ENCODE peak calls at places on chromosomes 2 and 18, in six cellular contexts. One of them, this sample, is unnamed.

GRCh38 chr2:2575870-2576386 is 244.9 kb upstream of the MYT1L start:
- DNase-seq in upper lobe of right lung: no peak
- DNase-seq in activated naive CD4-positive, alpha-beta T cell: no peak
- DNase-seq in HepG2: no peak
- DNase-seq in HCEC 1CT: no peak
- DNase-seq in hypothalamus: no peak
- DNase-seq in this sample: peak

GRCh38 chr2:159516241-159516758 is 100.0 kb downstream of the BAZ2B start:
- DNase-seq in HepG2: peak
- DNase-seq in HCEC 1CT: peak
- DNase-seq in activated naive CD4-positive, alpha-beta T cell: no peak
- DNase-seq in upper lobe of right lung: no peak
- DNase-seq in hypothalamus: no peak
- DNase-seq in this sample: no peak

GRCh38 chr18:65754121-65754520 is 3.3 kb downstream of the CDH7 start:
- DNase-seq in HCEC 1CT: no peak
- DNase-seq in activated naive CD4-positive, alpha-beta T cell: no peak
- DNase-seq in hypothalamus: no peak
- DNase-seq in HepG2: no peak
- DNase-seq in upper lobe of right lung: no peak
- DNase-seq in this sample: no peak

GRCh38 chr2:146634256-146635068 is 1210.4 kb upstream of the ACVR2A start:
- DNase-seq in HCEC 1CT: peak
- DNase-seq in upper lobe of right lung: no peak
- DNase-seq in activated naive CD4-positive, alpha-beta T cell: no peak
- DNase-seq in hypothalamus: no peak
- DNase-seq in HepG2: no peak
- DNase-seq in this sample: no peak

GRCh38 chr2:100365434-100365833 is 43.1 kb upstream of the LONRF2 start:
- DNase-seq in HepG2: no peak
- DNase-seq in HCEC 1CT: peak
- DNase-seq in upper lobe of right lung: no peak
- DNase-seq in activated naive CD4-positive, alpha-beta T cell: no peak
- DNase-seq in hypothalamus: no peak
- DNase-seq in this sample: no peak

GRCh38 chr18:22193466-22193865 is 24.1 kb downstream of the GATA6 start:
- DNase-seq in activated naive CD4-positive, alpha-beta T cell: no peak
- DNase-seq in hypothalamus: no peak
- DNase-seq in HepG2: no peak
- DNase-seq in upper lobe of right lung: no peak
- DNase-seq in HCEC 1CT: no peak
- DNase-seq in this sample: no peak

GRCh38 chr18:43077510-43078290 is 37.8 kb downstream of the RIT2 start:
- DNase-seq in activated naive CD4-positive, alpha-beta T cell: no peak
- DNase-seq in hypothalamus: no peak
- DNase-seq in HCEC 1CT: peak
- DNase-seq in HepG2: no peak
- DNase-seq in upper lobe of right lung: no peak
- DNase-seq in this sample: no peak

GRCh38 chr2:216664593-216665034 is 30.7 kb downstream of the IGFBP5 start:
- DNase-seq in activated naive CD4-positive, alpha-beta T cell: no peak
- DNase-seq in upper lobe of right lung: no peak
- DNase-seq in HCEC 1CT: no peak
- DNase-seq in HepG2: no peak
- DNase-seq in hypothalamus: no peak
- DNase-seq in this sample: no peak

GRCh38 chr18:32552421-32553030 is 81.8 kb upstream of the GAREM1 start:
- DNase-seq in activated naive CD4-positive, alpha-beta T cell: peak
- DNase-seq in upper lobe of right lung: no peak
- DNase-seq in HCEC 1CT: peak
- DNase-seq in hypothalamus: peak
- DNase-seq in HepG2: peak
- DNase-seq in this sample: no peak

GRCh38 chr2:198441246-198441645 is 636.9 kb downstream of the PLCL1 start:
- DNase-seq in hypothalamus: no peak
- DNase-seq in HepG2: no peak
- DNase-seq in HCEC 1CT: peak
- DNase-seq in upper lobe of right lung: no peak
- DNase-seq in activated naive CD4-positive, alpha-beta T cell: no peak
- DNase-seq in this sample: no peak

GRCh38 chr2:2108756-2109155 is 222.3 kb downstream of the MYT1L start:
- DNase-seq in hypothalamus: no peak
- DNase-seq in upper lobe of right lung: no peak
- DNase-seq in activated naive CD4-positive, alpha-beta T cell: no peak
- DNase-seq in HCEC 1CT: no peak
- DNase-seq in HepG2: no peak
- DNase-seq in this sample: no peak

GRCh38 chr18:26568513-26568912 is 20.2 kb upstream of the KCTD1 start:
- DNase-seq in activated naive CD4-positive, alpha-beta T cell: no peak
- DNase-seq in upper lobe of right lung: no peak
- DNase-seq in HCEC 1CT: no peak
- DNase-seq in hypothalamus: no peak
- DNase-seq in HepG2: no peak
- DNase-seq in this sample: no peak

GRCh38 chr18:27715751-27716150 is 461.2 kb downstream of the CDH2 start:
- DNase-seq in activated naive CD4-positive, alpha-beta T cell: no peak
- DNase-seq in HCEC 1CT: peak
- DNase-seq in upper lobe of right lung: no peak
- DNase-seq in hypothalamus: no peak
- DNase-seq in HepG2: no peak
- DNase-seq in this sample: no peak

GRCh38 chr2:222058830-222059229 is 240.0 kb downstream of the PAX3 start:
- DNase-seq in HCEC 1CT: no peak
- DNase-seq in upper lobe of right lung: no peak
- DNase-seq in hypothalamus: no peak
- DNase-seq in activated naive CD4-positive, alpha-beta T cell: no peak
- DNase-seq in HepG2: no peak
- DNase-seq in this sample: no peak

GRCh38 chr2:216877085-216877484 is 17.2 kb upstream of the TNP1 start:
- DNase-seq in activated naive CD4-positive, alpha-beta T cell: no peak
- DNase-seq in hypothalamus: no peak
- DNase-seq in HCEC 1CT: peak
- DNase-seq in HepG2: no peak
- DNase-seq in upper lobe of right lung: no peak
- DNase-seq in this sample: no peak

GRCh38 chr18:48033770-48034650 is 103.6 kb upstream of the SMAD2 start:
- DNase-seq in HepG2: no peak
- DNase-seq in upper lobe of right lung: peak
- DNase-seq in HCEC 1CT: no peak
- DNase-seq in hypothalamus: no peak
- DNase-seq in activated naive CD4-positive, alpha-beta T cell: no peak
- DNase-seq in this sample: peak

GRCh38 chr18:31760695-31761094 is at the start of gene SLC25A52:
- DNase-seq in hypothalamus: no peak
- DNase-seq in activated naive CD4-positive, alpha-beta T cell: no peak
- DNase-seq in HCEC 1CT: no peak
- DNase-seq in upper lobe of right lung: no peak
- DNase-seq in HepG2: no peak
- DNase-seq in this sample: no peak

GRCh38 chr2:176079851-176080539 is 3.8 kb downstream of the EVX2 start:
- DNase-seq in hypothalamus: no peak
- DNase-seq in HepG2: no peak
- DNase-seq in HCEC 1CT: no peak
- DNase-seq in activated naive CD4-positive, alpha-beta T cell: no peak
- DNase-seq in upper lobe of right lung: peak
- DNase-seq in this sample: no peak

GRCh38 chr2:26737221-26737620 is 26.9 kb upstream of the SLC35F6 start:
- DNase-seq in hypothalamus: no peak
- DNase-seq in upper lobe of right lung: no peak
- DNase-seq in HepG2: no peak
- DNase-seq in activated naive CD4-positive, alpha-beta T cell: no peak
- DNase-seq in HCEC 1CT: no peak
- DNase-seq in this sample: no peak

GRCh38 chr2:120867290-120868231 is 131.9 kb downstream of the GLI2 start:
- DNase-seq in HepG2: no peak
- DNase-seq in upper lobe of right lung: peak
- DNase-seq in hypothalamus: peak
- DNase-seq in HCEC 1CT: peak
- DNase-seq in activated naive CD4-positive, alpha-beta T cell: no peak
- DNase-seq in this sample: peak

GRCh38 chr2:51920509-51920908 is 888.6 kb upstream of the NRXN1 start:
- DNase-seq in HCEC 1CT: no peak
- DNase-seq in hypothalamus: no peak
- DNase-seq in upper lobe of right lung: no peak
- DNase-seq in activated naive CD4-positive, alpha-beta T cell: no peak
- DNase-seq in HepG2: no peak
- DNase-seq in this sample: no peak

GRCh38 chr2:196677404-196677803 is 37.9 kb downstream of the CCDC150 start:
- DNase-seq in HepG2: no peak
- DNase-seq in upper lobe of right lung: no peak
- DNase-seq in HCEC 1CT: peak
- DNase-seq in activated naive CD4-positive, alpha-beta T cell: no peak
- DNase-seq in hypothalamus: no peak
- DNase-seq in this sample: no peak

GRCh38 chr2:101463885-101464653 is 10.8 kb downstream of the RFX8 start:
- DNase-seq in hypothalamus: no peak
- DNase-seq in HepG2: no peak
- DNase-seq in activated naive CD4-positive, alpha-beta T cell: no peak
- DNase-seq in upper lobe of right lung: no peak
- DNase-seq in HCEC 1CT: peak
- DNase-seq in this sample: no peak

GRCh38 chr2:241373449-241373848 is 17.4 kb downstream of the FARP2 start:
- DNase-seq in hypothalamus: no peak
- DNase-seq in HCEC 1CT: no peak
- DNase-seq in upper lobe of right lung: no peak
- DNase-seq in activated naive CD4-positive, alpha-beta T cell: no peak
- DNase-seq in HepG2: no peak
- DNase-seq in this sample: no peak

GRCh38 chr2:206084870-206085741 is 868 bp downstream of the INO80D start:
- DNase-seq in HCEC 1CT: peak
- DNase-seq in activated naive CD4-positive, alpha-beta T cell: peak
- DNase-seq in hypothalamus: peak
- DNase-seq in upper lobe of right lung: peak
- DNase-seq in HepG2: no peak
- DNase-seq in this sample: peak

GRCh38 chr18:25457636-25458035 is 105.7 kb upstream of the ZNF521 start:
- DNase-seq in hypothalamus: no peak
- DNase-seq in upper lobe of right lung: no peak
- DNase-seq in HepG2: no peak
- DNase-seq in HCEC 1CT: peak
- DNase-seq in activated naive CD4-positive, alpha-beta T cell: no peak
- DNase-seq in this sample: no peak

GRCh38 chr2:161992526-161992925 is 81.5 kb downstream of the DPP4 start:
- DNase-seq in activated naive CD4-positive, alpha-beta T cell: no peak
- DNase-seq in HepG2: no peak
- DNase-seq in HCEC 1CT: no peak
- DNase-seq in upper lobe of right lung: no peak
- DNase-seq in hypothalamus: no peak
- DNase-seq in this sample: no peak

GRCh38 chr2:48530033-48530804 is at the start of gene STON1:
- DNase-seq in hypothalamus: no peak
- DNase-seq in HepG2: no peak
- DNase-seq in upper lobe of right lung: peak
- DNase-seq in HCEC 1CT: peak
- DNase-seq in activated naive CD4-positive, alpha-beta T cell: no peak
- DNase-seq in this sample: peak

GRCh38 chr2:192000196-192000990 is 153.5 kb upstream of the CAVIN2 start:
- DNase-seq in HCEC 1CT: no peak
- DNase-seq in upper lobe of right lung: no peak
- DNase-seq in activated naive CD4-positive, alpha-beta T cell: no peak
- DNase-seq in HepG2: no peak
- DNase-seq in hypothalamus: no peak
- DNase-seq in this sample: no peak

GRCh38 chr2:96396587-96396986 is 61.0 kb downstream of the NCAPH start:
- DNase-seq in upper lobe of right lung: peak
- DNase-seq in HepG2: no peak
- DNase-seq in HCEC 1CT: no peak
- DNase-seq in activated naive CD4-positive, alpha-beta T cell: no peak
- DNase-seq in hypothalamus: no peak
- DNase-seq in this sample: no peak

GRCh38 chr2:221527759-221528444 is 44.2 kb downstream of the EPHA4 start:
- DNase-seq in upper lobe of right lung: no peak
- DNase-seq in hypothalamus: no peak
- DNase-seq in HepG2: peak
- DNase-seq in activated naive CD4-positive, alpha-beta T cell: no peak
- DNase-seq in HCEC 1CT: no peak
- DNase-seq in this sample: no peak

GRCh38 chr18:74522635-74523548 is 11.4 kb upstream of the CNDP1 start:
- DNase-seq in HCEC 1CT: no peak
- DNase-seq in HepG2: no peak
- DNase-seq in upper lobe of right lung: peak
- DNase-seq in activated naive CD4-positive, alpha-beta T cell: no peak
- DNase-seq in hypothalamus: no peak
- DNase-seq in this sample: peak

This sample was measured in spleen.